ENCODE peak calls at places on chromosomes 11 and 22, in ten cellular contexts. One of them, this sample, is unnamed.

GRCh38 chr11:925496-926301 is at the start of gene AP2A2:
- DNase-seq in ecto neural progenitor cell: peak; percentile 94
- DNase-seq in lower lobe of right lung: peak; percentile 94
- DNase-seq in NCI-H510A treated with DMSO at 0.1 percent for 48 hours: peak; percentile 60
- DNase-seq in neuronal stem cell: peak; percentile 90
- DNase-seq in nephron progenitor cell: peak; percentile 93
- DNase-seq in stimulated activated CD8-positive, alpha-beta memory T cell treated with anti-CD3 and anti-CD28 coated beads, Interleukin-15, amount 100 ng/mL, for 48 hours: peak; percentile 88
- DNase-seq in pons: peak; percentile 62
- DNase-seq in amniotic epithelial cell: peak; percentile 80
- DNase-seq in GM13976: peak; percentile 98
- DNase-seq in this sample: peak; percentile 84

GRCh38 chr11:6258571-6258998 is 1.1 kb upstream of the CCKBR start:
- DNase-seq in ecto neural progenitor cell: no peak
- DNase-seq in lower lobe of right lung: no peak
- DNase-seq in NCI-H510A treated with DMSO at 0.1 percent for 48 hours: no peak
- DNase-seq in neuronal stem cell: peak; percentile 29
- DNase-seq in nephron progenitor cell: peak; percentile 54
- DNase-seq in stimulated activated CD8-positive, alpha-beta memory T cell treated with anti-CD3 and anti-CD28 coated beads, Interleukin-15, amount 100 ng/mL, for 48 hours: no peak
- DNase-seq in pons: no peak
- DNase-seq in amniotic epithelial cell: no peak
- DNase-seq in GM13976: no peak
- DNase-seq in this sample: peak; percentile 55

GRCh38 chr11:6631356-6631890 is 12.2 kb upstream of the TPP1 start:
- DNase-seq in ecto neural progenitor cell: no peak
- DNase-seq in lower lobe of right lung: no peak
- DNase-seq in NCI-H510A treated with DMSO at 0.1 percent for 48 hours: no peak
- DNase-seq in neuronal stem cell: no peak
- DNase-seq in nephron progenitor cell: no peak
- DNase-seq in stimulated activated CD8-positive, alpha-beta memory T cell treated with anti-CD3 and anti-CD28 coated beads, Interleukin-15, amount 100 ng/mL, for 48 hours: no peak
- DNase-seq in pons: no peak
- DNase-seq in amniotic epithelial cell: no peak
- DNase-seq in GM13976: no peak
- DNase-seq in this sample: no peak

GRCh38 chr11:119639642-119640205 is 89.3 kb downstream of the NECTIN1 start:
- DNase-seq in ecto neural progenitor cell: no peak
- DNase-seq in lower lobe of right lung: no peak
- DNase-seq in NCI-H510A treated with DMSO at 0.1 percent for 48 hours: no peak
- DNase-seq in neuronal stem cell: no peak
- DNase-seq in nephron progenitor cell: no peak
- DNase-seq in stimulated activated CD8-positive, alpha-beta memory T cell treated with anti-CD3 and anti-CD28 coated beads, Interleukin-15, amount 100 ng/mL, for 48 hours: no peak
- DNase-seq in pons: no peak
- DNase-seq in amniotic epithelial cell: no peak
- DNase-seq in GM13976: no peak
- DNase-seq in this sample: no peak

GRCh38 chr22:48070760-48071159 is 1308.3 kb downstream of the TBC1D22A start:
- DNase-seq in ecto neural progenitor cell: no peak
- DNase-seq in lower lobe of right lung: no peak
- DNase-seq in NCI-H510A treated with DMSO at 0.1 percent for 48 hours: no peak
- DNase-seq in neuronal stem cell: no peak
- DNase-seq in nephron progenitor cell: no peak
- DNase-seq in stimulated activated CD8-positive, alpha-beta memory T cell treated with anti-CD3 and anti-CD28 coated beads, Interleukin-15, amount 100 ng/mL, for 48 hours: no peak
- DNase-seq in pons: no peak
- DNase-seq in amniotic epithelial cell: no peak
- DNase-seq in GM13976: no peak
- DNase-seq in this sample: no peak

GRCh38 chr11:131572423-131572822 is 202.0 kb downstream of the NTM start:
- DNase-seq in ecto neural progenitor cell: no peak
- DNase-seq in lower lobe of right lung: no peak
- DNase-seq in NCI-H510A treated with DMSO at 0.1 percent for 48 hours: no peak
- DNase-seq in neuronal stem cell: no peak
- DNase-seq in nephron progenitor cell: no peak
- DNase-seq in stimulated activated CD8-positive, alpha-beta memory T cell treated with anti-CD3 and anti-CD28 coated beads, Interleukin-15, amount 100 ng/mL, for 48 hours: no peak
- DNase-seq in pons: peak; percentile 80
- DNase-seq in amniotic epithelial cell: no peak
- DNase-seq in GM13976: no peak
- DNase-seq in this sample: no peak

GRCh38 chr22:49080631-49081030 is 747.0 kb downstream of the BRD1 start:
- DNase-seq in ecto neural progenitor cell: no peak
- DNase-seq in lower lobe of right lung: no peak
- DNase-seq in NCI-H510A treated with DMSO at 0.1 percent for 48 hours: no peak
- DNase-seq in neuronal stem cell: no peak
- DNase-seq in nephron progenitor cell: no peak
- DNase-seq in stimulated activated CD8-positive, alpha-beta memory T cell treated with anti-CD3 and anti-CD28 coated beads, Interleukin-15, amount 100 ng/mL, for 48 hours: no peak
- DNase-seq in pons: no peak
- DNase-seq in amniotic epithelial cell: no peak
- DNase-seq in GM13976: no peak
- DNase-seq in this sample: no peak

GRCh38 chr11:8082391-8083087 is 1.5 kb downstream of the TUB start:
- DNase-seq in ecto neural progenitor cell: peak; percentile 82
- DNase-seq in lower lobe of right lung: no peak
- DNase-seq in NCI-H510A treated with DMSO at 0.1 percent for 48 hours: no peak
- DNase-seq in neuronal stem cell: peak; percentile 55
- DNase-seq in nephron progenitor cell: peak; percentile 40
- DNase-seq in stimulated activated CD8-positive, alpha-beta memory T cell treated with anti-CD3 and anti-CD28 coated beads, Interleukin-15, amount 100 ng/mL, for 48 hours: no peak
- DNase-seq in pons: no peak
- DNase-seq in amniotic epithelial cell: no peak
- DNase-seq in GM13976: no peak
- DNase-seq in this sample: peak; percentile 13

GRCh38 chr11:2576536-2576935 is 123.3 kb downstream of the KCNQ1OT1 start:
- DNase-seq in ecto neural progenitor cell: no peak
- DNase-seq in lower lobe of right lung: peak; percentile 20
- DNase-seq in NCI-H510A treated with DMSO at 0.1 percent for 48 hours: no peak
- DNase-seq in neuronal stem cell: no peak
- DNase-seq in nephron progenitor cell: no peak
- DNase-seq in stimulated activated CD8-positive, alpha-beta memory T cell treated with anti-CD3 and anti-CD28 coated beads, Interleukin-15, amount 100 ng/mL, for 48 hours: no peak
- DNase-seq in pons: no peak
- DNase-seq in amniotic epithelial cell: no peak
- DNase-seq in GM13976: no peak
- DNase-seq in this sample: no peak

GRCh38 chr11:31872074-31872440 is 60.9 kb upstream of the PAX6 start:
- DNase-seq in ecto neural progenitor cell: no peak
- DNase-seq in lower lobe of right lung: no peak
- DNase-seq in NCI-H510A treated with DMSO at 0.1 percent for 48 hours: no peak
- DNase-seq in neuronal stem cell: no peak
- DNase-seq in nephron progenitor cell: no peak
- DNase-seq in stimulated activated CD8-positive, alpha-beta memory T cell treated with anti-CD3 and anti-CD28 coated beads, Interleukin-15, amount 100 ng/mL, for 48 hours: no peak
- DNase-seq in pons: no peak
- DNase-seq in amniotic epithelial cell: no peak
- DNase-seq in GM13976: no peak
- DNase-seq in this sample: no peak

GRCh38 chr11:115961168-115962003 is 457.2 kb upstream of the CADM1 start:
- DNase-seq in ecto neural progenitor cell: no peak
- DNase-seq in lower lobe of right lung: no peak
- DNase-seq in NCI-H510A treated with DMSO at 0.1 percent for 48 hours: peak; percentile 52
- DNase-seq in neuronal stem cell: no peak
- DNase-seq in nephron progenitor cell: no peak
- DNase-seq in stimulated activated CD8-positive, alpha-beta memory T cell treated with anti-CD3 and anti-CD28 coated beads, Interleukin-15, amount 100 ng/mL, for 48 hours: no peak
- DNase-seq in pons: no peak
- DNase-seq in amniotic epithelial cell: no peak
- DNase-seq in GM13976: no peak
- DNase-seq in this sample: peak; percentile 79

GRCh38 chr11:88320149-88320559 is 17.4 kb downstream of the CTSC start:
- DNase-seq in ecto neural progenitor cell: no peak
- DNase-seq in lower lobe of right lung: no peak
- DNase-seq in NCI-H510A treated with DMSO at 0.1 percent for 48 hours: no peak
- DNase-seq in neuronal stem cell: no peak
- DNase-seq in nephron progenitor cell: no peak
- DNase-seq in stimulated activated CD8-positive, alpha-beta memory T cell treated with anti-CD3 and anti-CD28 coated beads, Interleukin-15, amount 100 ng/mL, for 48 hours: no peak
- DNase-seq in pons: no peak
- DNase-seq in amniotic epithelial cell: peak; percentile 77
- DNase-seq in GM13976: no peak
- DNase-seq in this sample: no peak

GRCh38 chr22:36659762-36660509 is 43.6 kb downstream of the CACNG2 start:
- DNase-seq in ecto neural progenitor cell: no peak
- DNase-seq in lower lobe of right lung: peak; percentile 93
- DNase-seq in NCI-H510A treated with DMSO at 0.1 percent for 48 hours: no peak
- DNase-seq in neuronal stem cell: no peak
- DNase-seq in nephron progenitor cell: no peak
- DNase-seq in stimulated activated CD8-positive, alpha-beta memory T cell treated with anti-CD3 and anti-CD28 coated beads, Interleukin-15, amount 100 ng/mL, for 48 hours: peak; percentile 47
- DNase-seq in pons: peak; percentile 97
- DNase-seq in amniotic epithelial cell: peak; percentile 62
- DNase-seq in GM13976: peak; percentile 47
- DNase-seq in this sample: peak; percentile 11

GRCh38 chr11:76901144-76901543 is 40.4 kb downstream of the ACER3 start:
- DNase-seq in ecto neural progenitor cell: no peak
- DNase-seq in lower lobe of right lung: no peak
- DNase-seq in NCI-H510A treated with DMSO at 0.1 percent for 48 hours: no peak
- DNase-seq in neuronal stem cell: no peak
- DNase-seq in nephron progenitor cell: no peak
- DNase-seq in stimulated activated CD8-positive, alpha-beta memory T cell treated with anti-CD3 and anti-CD28 coated beads, Interleukin-15, amount 100 ng/mL, for 48 hours: no peak
- DNase-seq in pons: peak; percentile 52
- DNase-seq in amniotic epithelial cell: no peak
- DNase-seq in GM13976: no peak
- DNase-seq in this sample: no peak

GRCh38 chr11:75113049-75113448 is 16.4 kb upstream of the OR2AT4 start:
- DNase-seq in ecto neural progenitor cell: no peak
- DNase-seq in lower lobe of right lung: no peak
- DNase-seq in NCI-H510A treated with DMSO at 0.1 percent for 48 hours: no peak
- DNase-seq in neuronal stem cell: no peak
- DNase-seq in nephron progenitor cell: no peak
- DNase-seq in stimulated activated CD8-positive, alpha-beta memory T cell treated with anti-CD3 and anti-CD28 coated beads, Interleukin-15, amount 100 ng/mL, for 48 hours: no peak
- DNase-seq in pons: no peak
- DNase-seq in amniotic epithelial cell: no peak
- DNase-seq in GM13976: no peak
- DNase-seq in this sample: no peak

GRCh38 chr22:18111759-18112330 is 1.2 kb downstream of the TUBA8 start:
- DNase-seq in ecto neural progenitor cell: no peak
- DNase-seq in lower lobe of right lung: no peak
- DNase-seq in NCI-H510A treated with DMSO at 0.1 percent for 48 hours: no peak
- DNase-seq in neuronal stem cell: no peak
- DNase-seq in nephron progenitor cell: no peak
- DNase-seq in stimulated activated CD8-positive, alpha-beta memory T cell treated with anti-CD3 and anti-CD28 coated beads, Interleukin-15, amount 100 ng/mL, for 48 hours: no peak
- DNase-seq in pons: no peak
- DNase-seq in amniotic epithelial cell: no peak
- DNase-seq in GM13976: no peak
- DNase-seq in this sample: no peak

GRCh38 chr22:38165929-38166593 is 15.6 kb downstream of the PLA2G6 start:
- DNase-seq in ecto neural progenitor cell: no peak
- DNase-seq in lower lobe of right lung: no peak
- DNase-seq in NCI-H510A treated with DMSO at 0.1 percent for 48 hours: no peak
- DNase-seq in neuronal stem cell: no peak
- DNase-seq in nephron progenitor cell: no peak
- DNase-seq in stimulated activated CD8-positive, alpha-beta memory T cell treated with anti-CD3 and anti-CD28 coated beads, Interleukin-15, amount 100 ng/mL, for 48 hours: no peak
- DNase-seq in pons: no peak
- DNase-seq in amniotic epithelial cell: no peak
- DNase-seq in GM13976: no peak
- DNase-seq in this sample: no peak

This sample was measured in NCI-H146.